ENCODE peak calls at places on chromosomes 3 and 15, in nine cellular contexts. E is keratinocyte, X is A673, N is left lung, D is small intestine, W is transverse colon, L is SJSA1, T is cardiac muscle cell, R is IMR-90. U is an unnamed sample. For H3K4me1, the result is how much of the 10 kb centered on the place peaks cover.

GRCh38 chr3:59426851-59427565 is 377.2 kb upstream of the CFAP20DC start:
- DNase-seq in T (no peak), E (no peak), N (no peak), X (no peak), W (no peak), L (peak), D (no peak), R (peak), U (no peak)

GRCh38 chr3:140177943-140178342 is 243.0 kb downstream of the CLSTN2 start:
- DNase-seq in R (no peak), T (no peak), N (no peak), E (no peak), X (no peak), W (no peak), L (no peak), D (no peak), U (no peak)

GRCh38 chr15:64009798-64010241 is 36.5 kb downstream of the DAPK2 start:
- DNase-seq in N (no peak), L (no peak), D (peak), R (peak), X (no peak), E (peak), T (no peak), W (no peak), U (no peak)

GRCh38 chr3:135055449-135055848 is 260.4 kb downstream of the EPHB1 start:
- DNase-seq in L (no peak), W (no peak), X (no peak), N (no peak), E (no peak), T (no peak), D (no peak), R (no peak), U (no peak)

GRCh38 chr15:69578792-69579587 is 126.4 kb downstream of the RPLP1 start:
- DNase-seq in E (no peak), N (peak), X (no peak), T (no peak), D (peak), L (no peak), R (no peak), W (peak), U (peak)

GRCh38 chr3:23822559-23822958 is 16.8 kb downstream of the UBE2E1 start:
- DNase-seq in D (no peak), L (no peak), W (no peak), N (no peak), R (no peak), T (no peak), E (no peak), X (no peak), U (no peak)

GRCh38 chr3:123789760-123790159 is 94.4 kb downstream of the MYLK start:
- DNase-seq in T (no peak), X (peak), R (peak), L (peak), D (no peak), E (no peak), N (no peak), W (no peak), U (no peak)

GRCh38 chr3:79729096-79729495 is 38.7 kb downstream of the ROBO1 start:
- DNase-seq in W (no peak), L (no peak), D (no peak), E (no peak), N (no peak), R (no peak), X (peak), T (peak), U (no peak)

GRCh38 chr15:33852570-33852969 is 115.7 kb upstream of the CHRM5 start:
- DNase-seq in R (peak), L (peak), W (no peak), X (peak), D (peak), N (no peak), E (no peak), T (no peak), U (no peak)

GRCh38 chr3:134446800-134447199 is 39.0 kb downstream of the ANAPC13 start:
- DNase-seq in X (no peak), R (peak), N (no peak), E (no peak), W (no peak), T (no peak), D (no peak), L (no peak), U (no peak)

GRCh38 chr15:85479071-85479647 is 98.8 kb downstream of the AKAP13 start:
- DNase-seq in T (no peak), E (no peak), L (peak), D (no peak), R (peak), W (no peak), N (no peak), X (peak), U (no peak)

GRCh38 chr3:65883614-65884013 is 155.1 kb downstream of the MAGI1 start:
- DNase-seq in R (peak), D (peak), T (no peak), X (no peak), N (no peak), W (no peak), L (peak), E (no peak), U (peak)

GRCh38 chr3:114389156-114389555 is 95.3 kb downstream of the TIGIT start:
- DNase-seq in N (no peak), T (no peak), E (no peak), D (peak), X (no peak), L (no peak), W (no peak), R (no peak), U (no peak)

GRCh38 chr3:141414141-141414689 is 45.9 kb downstream of the ZBTB38 start:
- DNase-seq in D (no peak), X (no peak), R (no peak), T (no peak), E (no peak), W (no peak), L (no peak), N (no peak), U (no peak)

GRCh38 chr3:184486614-184487013 is 75.0 kb upstream of the EPHB3 start:
- DNase-seq in R (no peak), D (no peak), W (no peak), X (peak), T (no peak), L (peak), N (no peak), E (no peak), U (no peak)

GRCh38 chr15:22980189-22981136 is at the start of gene CYFIP1:
- DNase-seq in W (peak), X (peak), E (peak), R (peak), T (peak), D (peak), L (peak), N (peak), U (peak)

GRCh38 chr3:192684151-192684550 is 43.2 kb downstream of the FGF12 start:
- DNase-seq in E (no peak), W (no peak), D (no peak), R (no peak), L (no peak), T (no peak), N (no peak), X (no peak), U (no peak)

GRCh38 chr3:141412087-141412935 is 44.0 kb downstream of the ZBTB38 start:
- DNase-seq in R (peak), N (no peak), D (peak), X (peak), W (peak), E (no peak), L (peak), T (no peak), U (peak)

GRCh38 chr15:83559310-83559966 is 94.5 kb upstream of the ADAMTSL3 start:
- DNase-seq in T (peak), R (peak), N (no peak), W (peak), D (peak), E (peak), X (peak), L (peak), U (peak)

GRCh38 chr15:78174398-78174797 is 25.2 kb downstream of the IDH3A start:
- DNase-seq in N (no peak), D (no peak), T (no peak), E (no peak), R (no peak), X (no peak), L (no peak), W (peak), U (peak)

GRCh38 chr3:35936571-35936970 is 297.2 kb downstream of the ARPP21 start:
- DNase-seq in L (no peak), W (no peak), T (no peak), X (no peak), E (no peak), D (no peak), N (no peak), R (peak), U (no peak)

GRCh38 chr3:20323307-20323927 is 137.4 kb upstream of the SGO1 start:
- DNase-seq in R (no peak), N (no peak), L (no peak), T (no peak), W (no peak), D (no peak), E (no peak), X (no peak), U (no peak)

GRCh38 chr3:173586176-173586575 is 188.6 kb downstream of the NLGN1 start:
- DNase-seq in N (no peak), R (peak), W (no peak), T (no peak), X (no peak), L (no peak), E (no peak), D (no peak), U (no peak)

GRCh38 chr3:62562017-62562416 is 188.7 kb upstream of the FEZF2 start:
- DNase-seq in D (no peak), N (no peak), E (peak), T (no peak), W (no peak), R (peak), L (no peak), X (no peak), U (no peak)

GRCh38 chr3:156519758-156520162 is 35.2 kb downstream of the SSR3 start:
- DNase-seq in X (no peak), T (no peak), L (no peak), N (no peak), E (no peak), W (no peak), D (peak), R (no peak), U (no peak)

DNA sequence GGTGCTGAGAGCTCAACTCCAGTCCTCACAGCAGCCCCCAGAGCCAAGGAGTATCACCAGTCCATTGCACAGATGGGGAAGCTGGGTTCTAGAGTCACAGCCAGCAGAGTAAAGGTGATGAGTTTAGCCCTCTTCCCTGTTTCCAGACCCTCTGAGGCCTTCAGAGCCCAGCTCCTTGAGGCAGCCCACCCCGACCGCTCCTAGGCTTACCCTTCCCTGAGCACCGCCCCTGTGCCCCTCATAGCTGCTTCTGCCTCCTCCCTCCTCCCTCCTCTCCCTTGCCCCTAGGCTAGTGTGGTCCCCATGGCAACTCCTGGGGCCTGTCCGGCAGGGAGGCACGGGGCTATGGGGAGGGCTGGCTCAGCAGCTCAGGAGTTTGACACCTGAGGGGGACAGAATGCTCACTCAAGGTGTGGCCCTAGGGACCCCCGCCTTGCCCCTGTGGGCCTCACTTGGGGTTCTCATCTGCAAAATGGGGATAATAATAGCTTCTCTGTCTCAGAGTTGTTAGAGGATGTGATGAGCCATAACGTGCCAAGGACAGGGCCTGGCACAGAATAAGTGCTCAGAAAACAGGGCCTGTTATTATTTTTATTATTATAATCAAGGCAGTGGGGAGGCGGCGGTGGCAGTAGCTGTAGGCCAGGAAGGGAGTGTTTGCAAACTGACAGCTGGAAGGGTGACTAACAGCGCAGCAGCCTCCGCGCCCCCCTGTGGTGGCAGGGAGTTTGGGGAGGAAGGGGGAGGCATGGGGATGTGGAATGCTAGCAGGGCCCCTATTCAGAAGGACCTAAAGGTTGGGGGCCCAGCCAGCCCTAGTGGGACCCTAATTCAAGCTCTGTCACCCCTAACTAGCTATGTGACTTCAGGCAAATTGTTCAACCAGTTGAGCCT is 11.5 kb downstream of the CSK start:
- DNase-seq in N (peak), E (no peak), D (no peak), L (no peak), T (no peak), X (peak), W (peak), R (no peak), U (no peak)
- H3K4me1 ChIP-seq in N (half or more), E (under half), D (under half), L (under half), T (under half), X (under half), W (under half), R (under half), U (under half)

DNA sequence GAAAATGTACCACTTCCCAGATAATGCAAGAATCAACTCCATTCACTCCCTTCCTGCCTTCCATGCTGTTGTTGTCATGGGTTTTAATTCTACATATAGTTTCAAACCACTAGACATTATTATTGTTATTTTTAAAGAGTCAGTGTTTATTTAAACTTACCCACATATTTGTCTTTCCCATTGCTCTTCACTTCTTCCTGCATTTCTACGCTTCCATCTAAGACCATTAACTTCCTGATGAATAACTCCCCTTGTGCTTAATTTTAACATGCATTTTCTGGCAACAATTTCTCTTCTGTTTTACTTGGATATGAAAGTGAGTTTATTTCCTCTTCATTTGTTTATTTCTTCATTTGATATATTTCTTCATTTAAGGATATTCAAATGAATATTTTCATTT is 127.1 kb upstream of the FHIT start:
- DNase-seq in T (no peak), R (no peak), E (no peak), L (peak), N (no peak), D (no peak), W (no peak), X (no peak), U (no peak)
- H3K4me1 ChIP-seq in T (under half), R (under half), E (under half), L (under half), N (under half), D (under half), W (under half), X (under half), U (under half)

GRCh38 chr15:51830279-51830806 is 890 bp downstream of the TMOD3 start:
- DNase-seq in D (peak), X (peak), E (no peak), W (no peak), L (no peak), N (no peak), R (peak), T (peak), U (no peak)
- H3K4me1 ChIP-seq in D (under half), X (under half), E (half or more), W (under half), L (under half), N (under half), R (under half), T (under half), U (under half)

GRCh38 chr15:62894322-62895085 is 148.0 kb upstream of the TPM1 start:
- DNase-seq in E (no peak), R (peak), N (no peak), X (no peak), L (peak), T (no peak), W (no peak), D (no peak), U (no peak)

GRCh38 chr15:62896380-62896866 is 146.1 kb upstream of the TPM1 start:
- DNase-seq in X (no peak), D (no peak), L (no peak), T (no peak), E (peak), W (no peak), N (no peak), R (no peak), U (no peak)

GRCh38 chr15:62895905-62896316 is 146.6 kb upstream of the TPM1 start:
- DNase-seq in W (no peak), R (peak), X (peak), D (no peak), E (peak), L (peak), T (no peak), N (no peak), U (no peak)

GRCh38 chr15:62896969-62897486 is 145.5 kb upstream of the TPM1 start:
- DNase-seq in N (peak), W (peak), T (peak), D (peak), X (peak), R (peak), E (peak), L (peak), U (peak)

DNA sequence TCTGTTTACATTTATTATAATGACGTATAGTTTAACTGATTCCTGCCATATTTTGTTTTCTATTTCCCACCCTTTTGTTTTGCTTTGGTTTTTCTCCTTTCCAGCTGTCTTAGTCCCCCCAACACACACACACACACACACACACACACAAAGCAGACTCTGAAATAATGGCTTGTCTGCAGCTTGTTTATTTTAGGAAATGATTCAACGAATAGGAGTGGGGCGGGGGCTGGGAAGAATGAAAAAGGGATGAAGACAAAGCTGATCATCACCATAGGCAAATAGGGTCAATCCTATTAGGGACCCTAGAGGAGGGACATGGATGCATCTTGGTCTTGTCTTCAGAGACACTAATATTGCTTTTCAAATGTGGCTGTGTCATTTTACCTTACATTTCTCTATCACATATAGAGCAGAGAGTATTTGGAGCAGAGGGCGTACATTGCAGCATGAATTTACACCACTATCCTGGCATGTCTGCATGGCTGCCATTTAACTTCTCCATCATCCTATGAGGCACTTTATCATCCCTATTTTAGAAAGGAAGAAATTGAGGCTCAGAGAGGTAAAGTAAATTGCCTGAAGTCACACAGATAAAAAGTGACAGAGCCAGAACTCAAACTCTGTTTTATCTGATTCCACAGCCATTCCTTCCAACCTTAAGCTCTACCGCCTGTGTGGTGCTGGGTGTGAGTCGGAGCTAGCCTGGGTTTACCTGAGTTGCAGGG is 147.2 kb upstream of the TPM1 start:
- DNase-seq in E (no peak), N (no peak), L (peak), R (peak), X (no peak), D (no peak), W (no peak), T (no peak), U (no peak)
- H3K4me1 ChIP-seq in E (under half), N (under half), L (under half), R (under half), X (under half), D (under half), W (under half), T (half or more), U (under half)

DNA sequence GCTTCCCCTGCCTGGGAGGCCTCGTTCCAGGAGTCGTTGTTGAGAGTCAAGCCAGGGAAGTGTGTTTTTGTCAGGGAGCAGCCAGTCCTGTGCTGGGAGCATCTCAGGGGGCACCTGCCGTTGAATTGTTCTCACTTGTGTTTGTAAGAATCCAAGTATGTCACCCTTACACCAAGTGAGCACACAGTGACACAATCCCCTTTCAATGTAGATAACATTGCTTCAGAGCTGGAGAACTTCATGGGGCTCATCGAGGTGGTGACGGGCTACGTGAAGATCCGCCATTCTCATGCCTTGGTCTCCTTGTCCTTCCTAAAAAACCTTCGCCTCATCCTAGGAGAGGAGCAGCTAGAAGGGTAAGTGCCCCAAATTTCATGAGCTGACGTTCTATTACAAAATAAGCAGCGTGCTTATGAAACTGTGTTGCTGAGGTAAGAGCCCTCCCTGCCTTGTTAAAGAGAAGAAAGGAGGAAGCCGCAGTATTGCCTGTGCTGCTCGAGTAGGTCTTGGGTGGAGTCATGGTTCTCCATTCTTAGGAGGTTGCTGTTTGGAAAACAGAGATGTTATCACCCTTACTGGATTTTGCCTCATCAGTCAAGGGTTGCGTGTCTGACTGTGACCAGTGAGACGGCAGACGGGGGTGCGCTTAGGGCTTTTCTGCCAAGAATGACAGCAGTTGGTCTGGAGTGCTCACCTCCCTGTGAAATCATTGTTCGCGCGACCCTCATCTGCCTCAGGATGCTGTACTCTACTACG is 108.1 kb downstream of the PGPEP1L start:
- DNase-seq in X (no peak), N (peak), D (no peak), R (no peak), W (no peak), E (no peak), T (no peak), L (peak), U (no peak)
- H3K4me1 ChIP-seq in X (under half), N (half or more), D (under half), R (half or more), W (under half), E (half or more), T (under half), L (half or more), U (under half)

DNA sequence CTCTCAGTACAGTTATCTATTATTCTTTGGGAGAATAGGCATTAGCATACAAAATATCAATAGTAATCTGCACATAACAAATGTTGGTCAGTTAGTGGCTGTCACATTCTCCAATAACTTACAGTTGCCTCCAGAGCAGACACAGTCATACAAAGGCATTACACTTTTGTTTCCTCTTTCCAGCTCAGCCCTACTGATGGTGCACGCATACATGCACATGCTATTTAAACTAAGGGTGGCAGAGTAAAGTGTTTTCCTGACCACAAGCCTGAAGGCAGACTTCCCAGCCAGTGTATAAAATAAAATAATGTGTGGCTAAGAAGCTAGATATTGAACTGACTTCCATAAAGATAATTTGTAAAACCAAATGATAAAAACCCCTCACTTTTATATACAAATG is 47.6 kb downstream of the PHLDB2 start:
- DNase-seq in L (peak), W (no peak), N (no peak), T (no peak), R (peak), E (no peak), X (no peak), D (no peak), U (no peak)
- H3K4me1 ChIP-seq in L (half or more), W (under half), N (under half), T (under half), R (under half), E (under half), X (under half), D (under half), U (under half)

GRCh38 chr15:65084500-65085206 is 8.1 kb downstream of the KBTBD13 start:
- DNase-seq in D (peak), R (no peak), T (no peak), E (no peak), X (no peak), L (no peak), N (no peak), W (no peak), U (no peak)
- H3K4me1 ChIP-seq in D (under half), R (under half), T (under half), E (under half), X (under half), L (half or more), N (half or more), W (half or more), U (under half)

U was measured in colonic mucosa.